ENCODE peak calls at places on chromosomes 6 and 20, in seven cellular contexts. N, I, X, E, U, B and J are unnamed samples.
A peak's percentile ranks its signal among the peaks of the same experiment; 100 is the strongest.

GRCh38 chr6:7053125-7053784 is 54.5 kb upstream of the RREB1 start:
- DNase-seq in N (no peak), I (no peak), X (no peak), E (no peak), U (no peak), B (no peak), J (no peak)

GRCh38 chr20:32059189-32059588 is 7.1 kb downstream of the HCK start:
- DNase-seq in N (no peak), I (no peak), X (no peak), E (no peak), U (no peak), B (no peak), J (no peak)

GRCh38 chr6:14499804-14500203 is 382.2 kb downstream of the CD83 start:
- DNase-seq in N (no peak), I (no peak), X (peak; percentile 32), E (no peak), U (no peak), B (no peak), J (no peak)

GRCh38 chr20:32804817-32805216 is 14.9 kb upstream of the MAPRE1 start:
- DNase-seq in N (no peak), I (no peak), X (no peak), E (no peak), U (no peak), B (no peak), J (no peak)

GRCh38 chr20:14566505-14566904 is 229.1 kb upstream of the FLRT3 start:
- DNase-seq in N (no peak), I (no peak), X (no peak), E (no peak), U (no peak), B (no peak), J (no peak)

GRCh38 chr6:45047573-45047972 is 280.6 kb upstream of the RUNX2 start:
- DNase-seq in N (no peak), I (no peak), X (no peak), E (no peak), U (no peak), B (no peak), J (no peak)

GRCh38 chr6:99152345-99152643 is 197.2 kb downstream of the FAXC start:
- DNase-seq in N (no peak), I (no peak), X (no peak), E (no peak), U (no peak), B (no peak), J (no peak)

GRCh38 chr6:20564777-20565176 is 30.5 kb downstream of the CDKAL1 start:
- DNase-seq in N (no peak), I (no peak), X (no peak), E (no peak), U (no peak), B (no peak), J (no peak)

GRCh38 chr6:110822248-110822647 is 7.0 kb upstream of the CDK19 start:
- DNase-seq in N (no peak), I (no peak), X (no peak), E (no peak), U (no peak), B (no peak), J (no peak)

GRCh38 chr6:85892346-85892745 is 249.7 kb upstream of the SYNCRIP start:
- DNase-seq in N (no peak), I (no peak), X (no peak), E (no peak), U (no peak), B (no peak), J (no peak)

GRCh38 chr20:42747765-42748411 is 441.8 kb downstream of the PTPRT start:
- DNase-seq in N (no peak), I (no peak), X (no peak), E (no peak), U (no peak), B (no peak), J (no peak)

GRCh38 chr20:20214757-20215275 is 153.1 kb upstream of the INSM1 start:
- DNase-seq in N (no peak), I (no peak), X (no peak), E (no peak), U (no peak), B (no peak), J (no peak)

GRCh38 chr6:24960991-24961475 is 25.3 kb upstream of the RIPOR2 start:
- DNase-seq in N (no peak), I (no peak), X (no peak), E (no peak), U (no peak), B (no peak), J (no peak)

GRCh38 chr6:123777554-123777953 is 26.1 kb upstream of the NKAIN2 start:
- DNase-seq in N (no peak), I (no peak), X (peak; percentile 16), E (no peak), U (no peak), B (no peak), J (no peak)

GRCh38 chr6:32973934-32974333 is 5.5 kb downstream of the BRD2 start:
- DNase-seq in N (no peak), I (no peak), X (peak; percentile 52), E (no peak), U (no peak), B (no peak), J (no peak)

GRCh38 chr6:36386495-36387439 is 702 bp downstream of the ETV7 start:
- DNase-seq in N (peak; percentile 27), I (no peak), X (peak; percentile 23), E (peak; percentile 41), U (no peak), B (peak; percentile 59), J (no peak)

GRCh38 chr6:104625536-104625935 is 234.2 kb downstream of the HACE1 start:
- DNase-seq in N (no peak), I (no peak), X (no peak), E (no peak), U (no peak), B (no peak), J (no peak)

GRCh38 chr6:118761643-118762042 is 110.3 kb upstream of the CEP85L start:
- DNase-seq in N (no peak), I (no peak), X (no peak), E (no peak), U (no peak), B (no peak), J (no peak)

GRCh38 chr6:170201361-170201760 is 89.5 kb downstream of the DLL1 start:
- DNase-seq in N (no peak), I (peak; percentile 79), X (no peak), E (no peak), U (no peak), B (no peak), J (no peak)

GRCh38 chr20:50762435-50763201 is 31.2 kb downstream of the PARD6B start:
- DNase-seq in N (no peak), I (peak; percentile 88), X (no peak), E (peak; percentile 71), U (no peak), B (peak; percentile 93), J (no peak)

GRCh38 chr6:112153926-112154621 is 66.7 kb downstream of the FAM229B start:
- DNase-seq in N (no peak), I (no peak), X (no peak), E (no peak), U (no peak), B (no peak), J (no peak)

GRCh38 chr20:40639956-40640355 is 49.1 kb downstream of the MAFB start:
- DNase-seq in N (no peak), I (peak; percentile 64), X (no peak), E (no peak), U (no peak), B (no peak), J (no peak)

GRCh38 chr6:147244832-147245231 is 40.6 kb downstream of the STXBP5 start:
- DNase-seq in N (no peak), I (no peak), X (peak; percentile 8), E (no peak), U (no peak), B (peak; percentile 33), J (no peak)

GRCh38 chr20:46642265-46642942 is 8.9 kb downstream of the SLC13A3 start:
- DNase-seq in N (no peak), I (peak; percentile 49), X (no peak), E (no peak), U (no peak), B (peak; percentile 41), J (no peak)

GRCh38 chr20:20143646-20144045 is 91.3 kb downstream of the CFAP61 start:
- DNase-seq in N (no peak), I (no peak), X (no peak), E (no peak), U (no peak), B (no peak), J (no peak)

GRCh38 chr6:14671261-14671681 is 553.7 kb downstream of the CD83 start:
- DNase-seq in N (no peak), I (no peak), X (peak; percentile 77), E (no peak), U (no peak), B (peak; percentile 45), J (no peak)

GRCh38 chr20:57748601-57749130 is 38.9 kb upstream of the PMEPA1 start:
- DNase-seq in N (peak; percentile 38), I (peak; percentile 93), X (peak; percentile 12), E (peak; percentile 82), U (peak; percentile 4), B (peak; percentile 86), J (no peak)
- TF ChIP-seq CTCF in N (no peak), I (no peak), X (no peak), E (no peak), U (no peak), B (no peak), J (no peak)

GRCh38 chr6:28606424-28607391 is 81.0 kb downstream of the GPX5 start:
- DNase-seq in N (no peak), I (no peak), X (no peak), E (no peak), U (no peak), B (no peak), J (no peak)
- TF ChIP-seq CTCF in N (no peak), I (no peak), X (peak; percentile 52), E (no peak), U (no peak), B (peak; percentile 25), J (peak; percentile 56)

DNA sequence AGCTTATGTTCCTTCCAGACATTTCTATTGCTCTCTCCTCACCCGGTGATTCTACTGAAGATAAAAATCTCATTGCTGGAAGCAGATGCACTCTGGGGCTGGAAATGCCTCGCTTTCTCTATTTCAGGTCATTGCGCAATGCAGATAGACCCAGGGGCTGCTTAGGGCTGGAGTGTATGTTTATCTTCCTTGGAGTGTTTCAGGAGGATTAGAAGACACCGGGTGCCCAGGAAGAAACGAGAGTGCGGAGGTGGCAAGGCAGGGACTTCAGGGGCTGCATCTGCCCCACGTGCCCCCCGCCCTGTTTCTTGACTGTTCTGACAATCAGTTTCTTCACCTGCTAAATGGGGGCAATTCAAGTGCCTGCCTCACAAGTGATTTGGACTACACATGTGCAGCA is 45.6 kb upstream of the IYD start:
- DNase-seq in N (no peak), I (no peak), X (no peak), E (no peak), U (no peak), B (no peak), J (no peak)
- TF ChIP-seq CTCF in N (no peak), I (no peak), X (no peak), E (no peak), U (no peak), B (no peak), J (no peak)

DNA sequence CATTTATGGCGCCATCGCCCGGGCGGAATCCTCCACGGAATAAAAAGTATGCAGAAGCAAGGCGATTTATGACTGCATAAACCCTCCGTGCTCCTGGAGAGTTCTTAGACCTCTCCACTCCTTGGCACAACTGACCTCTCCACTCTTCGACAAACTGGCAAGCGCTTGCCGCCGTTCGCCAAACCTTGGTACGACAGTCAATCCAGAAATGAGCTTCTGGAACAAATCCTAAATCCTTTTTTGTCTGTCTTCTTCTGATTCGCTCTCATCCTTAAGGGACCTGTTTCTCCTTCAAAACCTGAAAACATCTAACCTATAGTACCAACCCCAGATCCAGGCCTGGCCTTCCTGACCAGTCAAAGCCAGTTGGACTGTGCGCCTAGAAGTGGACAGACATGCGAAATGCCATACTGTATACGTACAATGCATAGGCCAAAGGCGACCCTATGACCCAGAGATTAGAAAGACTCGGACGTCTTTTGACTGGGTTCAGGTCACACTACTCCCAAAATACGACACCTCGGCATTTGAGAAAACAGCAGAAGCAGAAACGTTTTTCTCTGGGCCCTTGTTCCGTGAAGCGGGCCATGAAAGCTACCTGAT is 59.4 kb downstream of the TRIM27 start:
- DNase-seq in N (no peak), I (no peak), X (no peak), E (no peak), U (no peak), B (no peak), J (no peak)
- TF ChIP-seq CTCF in N (no peak), I (no peak), X (peak; percentile 22), E (no peak), U (no peak), B (no peak), J (peak; percentile 32)